ENCODE peak calls at places on chromosomes 3 and 15, in eight cellular contexts. One of them, this sample, is unnamed.

GRCh38 chr3:46461971-46462910 is 2.5 kb downstream of the LTF start:
- DNase-seq in A549: no peak
- DNase-seq in WERI-Rb-1: no peak
- DNase-seq in activated CD8-positive, alpha-beta memory T cell treated with anti-CD3 and anti-CD28 coated beads for 48 hours: no peak
- DNase-seq in foreskin keratinocyte: no peak
- DNase-seq in amygdala: no peak
- DNase-seq in activated naive CD4-positive, alpha-beta T cell treated with Interleukin-2 at 50 U/mL for 16 hours: no peak
- DNase-seq in neural crest cell: no peak
- DNase-seq in this sample: no peak

GRCh38 chr15:55796321-55796965 is 53.5 kb upstream of the PRTG start:
- DNase-seq in A549: no peak
- DNase-seq in WERI-Rb-1: no peak
- DNase-seq in activated CD8-positive, alpha-beta memory T cell treated with anti-CD3 and anti-CD28 coated beads for 48 hours: no peak
- DNase-seq in foreskin keratinocyte: peak
- DNase-seq in amygdala: no peak
- DNase-seq in activated naive CD4-positive, alpha-beta T cell treated with Interleukin-2 at 50 U/mL for 16 hours: no peak
- DNase-seq in neural crest cell: no peak
- DNase-seq in this sample: peak

GRCh38 chr15:45442497-45443135 is 64.3 kb upstream of the GATM start:
- DNase-seq in A549: no peak
- DNase-seq in WERI-Rb-1: peak
- DNase-seq in activated CD8-positive, alpha-beta memory T cell treated with anti-CD3 and anti-CD28 coated beads for 48 hours: no peak
- DNase-seq in foreskin keratinocyte: no peak
- DNase-seq in amygdala: no peak
- DNase-seq in activated naive CD4-positive, alpha-beta T cell treated with Interleukin-2 at 50 U/mL for 16 hours: no peak
- DNase-seq in neural crest cell: no peak
- DNase-seq in this sample: no peak

GRCh38 chr3:183181606-183182005 is 19.1 kb upstream of the LAMP3 start:
- DNase-seq in A549: no peak
- DNase-seq in WERI-Rb-1: no peak
- DNase-seq in activated CD8-positive, alpha-beta memory T cell treated with anti-CD3 and anti-CD28 coated beads for 48 hours: no peak
- DNase-seq in foreskin keratinocyte: no peak
- DNase-seq in amygdala: no peak
- DNase-seq in activated naive CD4-positive, alpha-beta T cell treated with Interleukin-2 at 50 U/mL for 16 hours: no peak
- DNase-seq in neural crest cell: no peak
- DNase-seq in this sample: no peak

GRCh38 chr3:14516738-14517345 is 23.3 kb downstream of the GRIP2 start:
- DNase-seq in A549: no peak
- DNase-seq in WERI-Rb-1: peak
- DNase-seq in activated CD8-positive, alpha-beta memory T cell treated with anti-CD3 and anti-CD28 coated beads for 48 hours: no peak
- DNase-seq in foreskin keratinocyte: no peak
- DNase-seq in amygdala: no peak
- DNase-seq in activated naive CD4-positive, alpha-beta T cell treated with Interleukin-2 at 50 U/mL for 16 hours: no peak
- DNase-seq in neural crest cell: no peak
- DNase-seq in this sample: peak

GRCh38 chr15:80402339-80402738 is 1.8 kb upstream of the ARNT2 start:
- DNase-seq in A549: no peak
- DNase-seq in WERI-Rb-1: no peak
- DNase-seq in activated CD8-positive, alpha-beta memory T cell treated with anti-CD3 and anti-CD28 coated beads for 48 hours: no peak
- DNase-seq in foreskin keratinocyte: no peak
- DNase-seq in amygdala: no peak
- DNase-seq in activated naive CD4-positive, alpha-beta T cell treated with Interleukin-2 at 50 U/mL for 16 hours: no peak
- DNase-seq in neural crest cell: no peak
- DNase-seq in this sample: no peak

GRCh38 chr15:75339531-75340240 is 3.8 kb downstream of the COMMD4 start:
- DNase-seq in A549: no peak
- DNase-seq in WERI-Rb-1: no peak
- DNase-seq in activated CD8-positive, alpha-beta memory T cell treated with anti-CD3 and anti-CD28 coated beads for 48 hours: no peak
- DNase-seq in foreskin keratinocyte: no peak
- DNase-seq in amygdala: no peak
- DNase-seq in activated naive CD4-positive, alpha-beta T cell treated with Interleukin-2 at 50 U/mL for 16 hours: no peak
- DNase-seq in neural crest cell: no peak
- DNase-seq in this sample: no peak

GRCh38 chr15:101615414-101615985 is 36.7 kb downstream of the TM2D3 start:
- DNase-seq in A549: no peak
- DNase-seq in WERI-Rb-1: no peak
- DNase-seq in activated CD8-positive, alpha-beta memory T cell treated with anti-CD3 and anti-CD28 coated beads for 48 hours: no peak
- DNase-seq in foreskin keratinocyte: no peak
- DNase-seq in amygdala: no peak
- DNase-seq in activated naive CD4-positive, alpha-beta T cell treated with Interleukin-2 at 50 U/mL for 16 hours: no peak
- DNase-seq in neural crest cell: no peak
- DNase-seq in this sample: no peak

GRCh38 chr15:48028712-48029111 is 92.1 kb upstream of the SLC24A5 start:
- DNase-seq in A549: no peak
- DNase-seq in WERI-Rb-1: no peak
- DNase-seq in activated CD8-positive, alpha-beta memory T cell treated with anti-CD3 and anti-CD28 coated beads for 48 hours: no peak
- DNase-seq in foreskin keratinocyte: no peak
- DNase-seq in amygdala: no peak
- DNase-seq in activated naive CD4-positive, alpha-beta T cell treated with Interleukin-2 at 50 U/mL for 16 hours: no peak
- DNase-seq in neural crest cell: no peak
- DNase-seq in this sample: no peak

GRCh38 chr15:70039917-70040316 is 57.8 kb downstream of the TLE3 start:
- DNase-seq in A549: no peak
- DNase-seq in WERI-Rb-1: no peak
- DNase-seq in activated CD8-positive, alpha-beta memory T cell treated with anti-CD3 and anti-CD28 coated beads for 48 hours: no peak
- DNase-seq in foreskin keratinocyte: peak
- DNase-seq in amygdala: no peak
- DNase-seq in activated naive CD4-positive, alpha-beta T cell treated with Interleukin-2 at 50 U/mL for 16 hours: no peak
- DNase-seq in neural crest cell: no peak
- DNase-seq in this sample: no peak

GRCh38 chr3:57128863-57129602 is 36.1 kb downstream of the IL17RD start:
- DNase-seq in A549: no peak
- DNase-seq in WERI-Rb-1: no peak
- DNase-seq in activated CD8-positive, alpha-beta memory T cell treated with anti-CD3 and anti-CD28 coated beads for 48 hours: no peak
- DNase-seq in foreskin keratinocyte: no peak
- DNase-seq in amygdala: no peak
- DNase-seq in activated naive CD4-positive, alpha-beta T cell treated with Interleukin-2 at 50 U/mL for 16 hours: no peak
- DNase-seq in neural crest cell: no peak
- DNase-seq in this sample: no peak

GRCh38 chr15:100726426-100727190 is 124.2 kb downstream of the ASB7 start:
- DNase-seq in A549: no peak
- DNase-seq in WERI-Rb-1: no peak
- DNase-seq in activated CD8-positive, alpha-beta memory T cell treated with anti-CD3 and anti-CD28 coated beads for 48 hours: no peak
- DNase-seq in foreskin keratinocyte: no peak
- DNase-seq in amygdala: no peak
- DNase-seq in activated naive CD4-positive, alpha-beta T cell treated with Interleukin-2 at 50 U/mL for 16 hours: no peak
- DNase-seq in neural crest cell: no peak
- DNase-seq in this sample: peak

GRCh38 chr3:183306798-183307671 is 54.0 kb downstream of the B3GNT5 start:
- DNase-seq in A549: peak
- DNase-seq in WERI-Rb-1: no peak
- DNase-seq in activated CD8-positive, alpha-beta memory T cell treated with anti-CD3 and anti-CD28 coated beads for 48 hours: peak
- DNase-seq in foreskin keratinocyte: no peak
- DNase-seq in amygdala: peak
- DNase-seq in activated naive CD4-positive, alpha-beta T cell treated with Interleukin-2 at 50 U/mL for 16 hours: peak
- DNase-seq in neural crest cell: no peak
- DNase-seq in this sample: peak

GRCh38 chr3:118960876-118961275 is 73.8 kb downstream of the IGSF11 start:
- DNase-seq in A549: no peak
- DNase-seq in WERI-Rb-1: peak
- DNase-seq in activated CD8-positive, alpha-beta memory T cell treated with anti-CD3 and anti-CD28 coated beads for 48 hours: no peak
- DNase-seq in foreskin keratinocyte: no peak
- DNase-seq in amygdala: no peak
- DNase-seq in activated naive CD4-positive, alpha-beta T cell treated with Interleukin-2 at 50 U/mL for 16 hours: no peak
- DNase-seq in neural crest cell: no peak
- DNase-seq in this sample: no peak

GRCh38 chr3:193196746-193197145 is 44.3 kb upstream of the PLAAT1 start:
- DNase-seq in A549: no peak
- DNase-seq in WERI-Rb-1: no peak
- DNase-seq in activated CD8-positive, alpha-beta memory T cell treated with anti-CD3 and anti-CD28 coated beads for 48 hours: no peak
- DNase-seq in foreskin keratinocyte: no peak
- DNase-seq in amygdala: no peak
- DNase-seq in activated naive CD4-positive, alpha-beta T cell treated with Interleukin-2 at 50 U/mL for 16 hours: no peak
- DNase-seq in neural crest cell: no peak
- DNase-seq in this sample: no peak

This sample was measured in lower leg skin.